ENCODE peak calls at places on chromosomes 1 and 21, in seven cellular contexts. J is CD8-positive, alpha-beta T cell; D is esophagus squamous epithelium; V is tibial artery; B is GM23248; F is neural progenitor cell; C is CD8-positive, alpha-beta memory T cell. A is an unnamed sample. For H3K36me3, the result is how much of the 10 kb centered on the place peaks cover.

GRCh38 chr1:162349635-162350330 is 26.9 kb downstream of the SPATA46 start:
- DNase-seq in J (no peak), D (no peak), V (no peak), B (peak), F (no peak), C (no peak), A (no peak)

GRCh38 chr1:1306661-1307260 is 969 bp downstream of the ACAP3 start:
- DNase-seq in J (no peak), D (no peak), V (no peak), B (peak), F (no peak), C (no peak), A (no peak)

GRCh38 chr1:19472174-19472573 is 13.2 kb downstream of the CAPZB start:
- DNase-seq in J (no peak), D (no peak), V (no peak), B (no peak), F (no peak), C (no peak), A (no peak)

GRCh38 chr1:34950428-34950827 is 21.0 kb upstream of the DLGAP3 start:
- DNase-seq in J (no peak), D (no peak), V (no peak), B (no peak), F (no peak), C (no peak), A (no peak)

GRCh38 chr1:226060976-226061792 is 1.3 kb upstream of the H3-3A start:
- DNase-seq in J (no peak), D (no peak), V (no peak), B (peak), F (no peak), C (no peak), A (peak)

GRCh38 chr1:68819190-68819829 is 322.4 kb upstream of the DEPDC1 start:
- DNase-seq in J (no peak), D (no peak), V (no peak), B (peak), F (peak), C (no peak), A (peak)

GRCh38 chr1:201422436-201423030 is 1.0 kb upstream of the TNNI1 start:
- DNase-seq in J (no peak), D (no peak), V (no peak), B (no peak), F (no peak), C (no peak), A (no peak)

GRCh38 chr1:9440763-9441194 is 98.5 kb upstream of the SLC25A33 start:
- DNase-seq in J (no peak), D (no peak), V (no peak), B (no peak), F (no peak), C (no peak), A (no peak)

GRCh38 chr1:233448290-233448689 is 120.8 kb downstream of the MAP3K21 start:
- DNase-seq in J (no peak), D (no peak), V (no peak), B (no peak), F (no peak), C (no peak), A (peak)

GRCh38 chr1:89670168-89670567 is 37.2 kb downstream of the LRRC8C start:
- DNase-seq in J (no peak), D (no peak), V (no peak), B (peak), F (no peak), C (peak), A (no peak)

GRCh38 chr1:101022294-101022693 is 3.3 kb downstream of the DPH5 start:
- DNase-seq in J (no peak), D (no peak), V (no peak), B (peak), F (no peak), C (no peak), A (no peak)

GRCh38 chr1:156484480-156485058 is 16.0 kb downstream of the MEF2D start:
- DNase-seq in J (no peak), D (no peak), V (no peak), B (no peak), F (no peak), C (no peak), A (no peak)

GRCh38 chr1:244210884-244211558 is 159.9 kb downstream of the ZBTB18 start:
- DNase-seq in J (no peak), D (no peak), V (no peak), B (peak), F (peak), C (no peak), A (peak)

GRCh38 chr21:15826147-15826780 is 96.5 kb downstream of the USP25 start:
- DNase-seq in J (no peak), D (no peak), V (no peak), B (peak), F (peak), C (peak), A (peak)

GRCh38 chr1:233327938-233328660 is 575 bp downstream of the MAP3K21 start:
- DNase-seq in J (peak), D (no peak), V (no peak), B (peak), F (peak), C (peak), A (no peak)

GRCh38 chr1:32228771-32229170 is 6.6 kb downstream of the EIF3I start:
- DNase-seq in J (no peak), D (no peak), V (no peak), B (peak), F (no peak), C (no peak), A (no peak)

GRCh38 chr1:32231843-32232432 is 9.7 kb downstream of the EIF3I start:
- DNase-seq in J (no peak), D (no peak), V (no peak), B (no peak), F (no peak), C (no peak), A (no peak)

GRCh38 chr1:32234792-32235191 is 12.2 kb upstream of the FAM167B start:
- DNase-seq in J (no peak), D (no peak), V (no peak), B (no peak), F (no peak), C (no peak), A (no peak)

DNA sequence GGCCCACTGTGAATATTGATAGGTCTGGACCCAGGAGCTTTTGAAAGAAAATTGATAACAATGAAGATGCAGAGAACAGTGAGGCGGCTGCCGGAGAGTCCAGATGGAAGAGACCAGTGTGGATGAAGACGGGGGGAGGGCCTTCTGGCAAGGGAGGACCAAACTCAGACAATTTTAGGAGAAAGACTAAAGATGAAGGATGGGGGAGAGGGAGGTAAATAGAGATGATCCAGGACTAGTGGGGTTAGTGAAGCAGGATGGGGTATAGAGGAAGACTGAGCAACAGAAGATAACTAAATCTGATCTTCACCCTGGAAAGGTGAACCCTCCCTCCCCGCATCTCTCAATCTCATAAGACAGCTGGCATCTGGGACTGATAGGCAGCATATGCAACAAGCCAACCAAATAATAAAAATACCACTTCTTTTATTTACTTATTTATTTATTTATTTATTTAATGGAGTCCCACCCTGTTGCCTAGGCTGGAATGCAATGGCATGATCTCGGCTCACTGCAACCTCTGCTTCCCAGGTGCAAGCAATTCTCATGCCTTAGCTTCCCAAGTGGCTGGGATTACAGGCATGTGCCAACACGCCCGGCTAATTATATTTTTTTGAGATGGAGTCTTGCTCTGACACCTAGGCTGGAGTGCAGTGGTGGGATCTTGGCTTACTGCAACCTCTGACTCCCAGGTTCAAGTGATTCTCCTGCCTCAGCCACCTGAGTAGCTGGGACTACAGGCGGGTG is 10.5 kb downstream of the EIF3I start:
- DNase-seq in J (no peak), D (no peak), V (no peak), B (no peak), F (no peak), C (no peak), A (no peak)
- H3K36me3 ChIP-seq in J (under half), D (half or more), V (half or more), B (under half), F (under half), C (under half), A (under half)

GRCh38 chr1:228158690-228159665 is 6.6 kb upstream of the IBA57 start:
- DNase-seq in J (no peak), D (no peak), V (no peak), B (peak), F (no peak), C (no peak), A (no peak)

GRCh38 chr1:228161381-228161780 is 4.2 kb upstream of the IBA57 start:
- DNase-seq in J (no peak), D (no peak), V (no peak), B (peak), F (peak), C (no peak), A (no peak)

GRCh38 chr1:228158151-228158571 is 7.4 kb upstream of the IBA57 start:
- DNase-seq in J (no peak), D (no peak), V (no peak), B (peak), F (no peak), C (no peak), A (no peak)

GRCh38 chr1:228161866-228162265 is 3.7 kb upstream of the IBA57 start:
- DNase-seq in J (no peak), D (no peak), V (no peak), B (no peak), F (peak), C (no peak), A (no peak)

DNA sequence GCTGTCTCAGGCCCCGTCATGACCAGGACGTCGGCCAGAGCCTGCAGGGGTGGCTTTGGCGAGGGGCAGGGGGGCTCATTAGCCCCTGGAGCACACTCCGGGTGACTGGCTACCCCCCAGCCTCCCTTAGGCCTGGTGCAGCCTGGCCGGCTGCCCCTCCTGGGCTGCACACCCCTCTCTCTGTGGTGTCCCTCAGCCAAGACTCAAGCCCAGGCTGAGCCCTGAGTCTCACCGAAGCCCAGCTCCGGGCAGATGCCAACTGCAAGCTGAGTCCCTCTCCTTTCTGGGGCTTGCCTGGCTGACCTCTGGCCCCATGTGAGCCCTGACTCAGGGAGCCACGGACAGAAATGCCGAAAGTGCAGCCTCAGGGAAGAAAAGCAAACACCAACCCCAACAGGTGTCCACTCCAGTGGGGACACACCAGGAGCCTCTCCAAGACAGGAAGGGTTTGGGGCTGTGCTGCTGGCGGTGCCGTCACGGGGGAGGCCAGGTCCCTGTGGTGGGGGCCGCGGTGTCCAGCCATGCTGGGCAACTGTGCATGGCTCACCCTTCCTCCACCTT is 5.3 kb upstream of the IBA57 start:
- DNase-seq in J (no peak), D (no peak), V (no peak), B (no peak), F (no peak), C (no peak), A (no peak)
- H3K36me3 ChIP-seq in J (under half), D (under half), V (under half), B (under half), F (under half), C (under half), A (under half)

GRCh38 chr1:236728752-236729151 is 42.5 kb downstream of the ACTN2 start:
- DNase-seq in J (no peak), D (no peak), V (no peak), B (no peak), F (no peak), C (no peak), A (no peak)
- H3K36me3 ChIP-seq in J (under half), D (under half), V (under half), B (under half), F (under half), C (under half), A (under half)

DNA sequence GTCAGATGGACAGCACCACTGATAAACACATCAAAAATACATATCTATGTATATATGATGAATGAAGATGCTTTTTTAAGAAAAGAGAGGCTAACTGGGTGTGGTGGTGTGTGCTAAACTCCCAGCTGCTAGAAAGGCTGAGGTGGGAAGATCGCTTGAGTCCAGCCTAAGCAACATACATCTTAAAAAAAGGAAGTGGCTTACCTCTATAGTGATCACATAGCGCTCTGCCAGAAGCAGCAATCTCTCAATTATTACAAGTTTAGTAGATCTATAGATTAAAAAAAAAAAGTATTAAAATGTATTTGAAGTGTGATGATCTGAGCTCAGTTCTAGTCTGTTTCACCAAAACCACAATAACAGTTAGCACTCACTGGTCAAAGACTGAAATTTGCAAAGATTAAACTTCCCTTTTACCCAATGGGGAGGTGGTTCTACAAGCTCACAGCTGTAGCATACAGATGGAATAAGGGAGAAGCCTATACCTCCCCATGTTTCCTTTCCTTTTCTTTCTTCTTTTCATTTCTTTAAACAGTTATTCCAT is 76.4 kb downstream of the USP24 start:
- DNase-seq in J (no peak), D (no peak), V (no peak), B (no peak), F (no peak), C (peak), A (no peak)
- H3K36me3 ChIP-seq in J (half or more), D (half or more), V (half or more), B (half or more), F (under half), C (under half), A (half or more)

DNA sequence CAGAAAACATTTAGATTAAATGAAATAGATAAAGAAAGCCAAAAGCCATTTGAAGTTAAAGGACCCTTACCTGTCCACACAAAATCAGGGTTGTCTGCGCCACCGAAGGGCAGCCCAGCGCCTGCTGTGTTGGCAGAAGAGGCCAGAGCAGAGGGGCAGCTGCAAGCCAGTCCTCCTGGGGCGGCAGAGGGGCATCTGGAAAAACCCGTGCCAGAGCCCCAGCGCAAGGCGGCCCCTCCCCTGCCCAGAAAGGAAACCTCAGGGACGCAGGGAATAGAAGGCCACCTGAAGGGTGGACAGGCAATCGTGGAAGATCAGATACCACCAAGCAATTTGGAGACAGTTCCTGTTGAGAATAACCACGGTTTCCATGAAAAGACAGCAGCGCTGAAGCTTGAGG is 10.7 kb downstream of the NDUFV3 start:
- DNase-seq in J (no peak), D (no peak), V (no peak), B (no peak), F (no peak), C (no peak), A (no peak)
- H3K36me3 ChIP-seq in J (under half), D (half or more), V (half or more), B (under half), F (under half), C (under half), A (half or more)

GRCh38 chr1:154575147-154575927 is 7.8 kb downstream of the CHRNB2 start:
- DNase-seq in J (no peak), D (no peak), V (no peak), B (no peak), F (no peak), C (no peak), A (no peak)

GRCh38 chr1:154575951-154576566 is 8.5 kb downstream of the CHRNB2 start:
- DNase-seq in J (no peak), D (no peak), V (no peak), B (no peak), F (no peak), C (no peak), A (no peak)

GRCh38 chr1:154579382-154579781 is 11.8 kb downstream of the CHRNB2 start:
- DNase-seq in J (no peak), D (no peak), V (no peak), B (no peak), F (no peak), C (no peak), A (no peak)

GRCh38 chr1:154577346-154578057 is 9.9 kb downstream of the CHRNB2 start:
- DNase-seq in J (no peak), D (no peak), V (no peak), B (no peak), F (no peak), C (no peak), A (no peak)

GRCh38 chr1:154578058-154578418 is 10.5 kb downstream of the CHRNB2 start:
- DNase-seq in J (no peak), D (no peak), V (no peak), B (no peak), F (no peak), C (no peak), A (no peak)
- H3K36me3 ChIP-seq in J (under half), D (half or more), V (half or more), B (under half), F (under half), C (under half), A (under half)

DNA sequence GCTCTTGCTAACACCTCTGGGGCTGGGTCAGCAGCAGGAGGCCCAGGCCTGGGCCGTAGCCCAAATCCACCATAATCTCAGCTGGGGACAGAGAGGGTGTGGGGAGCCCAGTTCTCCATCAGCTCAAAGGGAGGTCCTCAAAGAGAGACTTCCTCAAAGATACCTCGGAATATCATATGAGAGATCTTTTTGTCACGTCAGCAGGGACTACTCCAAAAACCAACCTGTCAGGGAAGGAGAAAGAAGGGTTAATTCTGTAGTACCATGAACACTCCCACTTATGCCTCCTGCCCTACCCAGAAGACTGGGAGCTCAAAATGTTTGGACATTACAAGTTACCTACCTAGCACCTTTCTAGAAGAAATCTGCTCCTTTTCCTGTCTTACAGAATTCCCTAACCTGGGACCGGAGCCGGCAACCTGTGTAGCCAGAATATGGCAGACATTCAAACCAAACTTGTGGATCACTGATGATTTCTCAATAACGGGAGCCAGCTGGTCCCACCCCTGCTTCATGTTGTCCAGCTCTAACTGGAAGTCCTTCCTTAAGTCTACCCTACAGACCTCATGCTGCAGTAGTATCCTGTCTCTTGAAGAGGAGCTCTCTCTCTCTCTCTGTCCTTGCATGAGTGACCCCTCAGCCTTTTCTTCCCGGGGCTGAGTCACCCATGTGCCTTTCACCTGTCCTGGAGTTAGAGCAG is 4.8 kb downstream of the RSPO1 start:
- DNase-seq in J (no peak), D (no peak), V (no peak), B (no peak), F (no peak), C (no peak), A (no peak)
- H3K36me3 ChIP-seq in J (under half), D (under half), V (under half), B (under half), F (under half), C (under half), A (under half)

DNA sequence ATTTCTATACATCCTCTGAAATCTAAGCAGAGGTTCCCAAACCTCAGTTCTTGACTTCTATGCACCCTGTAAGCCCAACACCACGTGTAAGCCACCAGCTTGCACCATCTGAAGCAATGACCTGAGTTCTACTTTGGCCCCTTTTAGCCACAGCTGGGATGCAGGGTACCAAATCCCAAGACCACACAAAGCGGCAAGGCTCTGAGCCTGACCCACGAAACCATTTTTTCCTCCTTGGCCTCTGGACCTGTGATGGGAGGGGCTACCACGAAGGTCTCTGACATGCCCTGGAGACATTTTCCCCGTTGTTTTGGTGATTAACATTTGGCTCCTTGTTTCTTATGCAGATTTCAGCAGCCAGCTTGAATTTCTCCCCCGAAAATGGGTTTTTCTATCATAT is 38.8 kb downstream of the STXBP3 start:
- DNase-seq in J (no peak), D (no peak), V (no peak), B (no peak), F (no peak), C (no peak), A (no peak)
- H3K36me3 ChIP-seq in J (under half), D (half or more), V (half or more), B (half or more), F (under half), C (under half), A (under half)

GRCh38 chr1:25220666-25221065 is 11.6 kb downstream of the SYF2 start:
- DNase-seq in J (no peak), D (no peak), V (no peak), B (no peak), F (no peak), C (no peak), A (no peak)
- H3K36me3 ChIP-seq in J (under half), D (half or more), V (half or more), B (under half), F (under half), C (under half), A (under half)

A was measured in HAP-1.